ENCODE peak calls at places on chromosomes 11 and 22, in four cellular contexts. C, B, H and V are unnamed samples.

GRCh38 chr11:68271023-68271780 is 571 bp downstream of the C11orf24 start:
- DNase-seq in H (peak), C (peak), B (peak), V (peak)

GRCh38 chr11:17739945-17740338 is 5.4 kb downstream of the KCNC1 start:
- DNase-seq in B (no peak), H (no peak), C (no peak), V (no peak)

GRCh38 chr11:14288189-14288935 is 70.6 kb downstream of the RRAS2 start:
- DNase-seq in B (no peak), H (no peak), C (no peak), V (no peak)

GRCh38 chr11:30855383-30856006 is 269.3 kb upstream of the MPPED2 start:
- DNase-seq in C (peak), H (no peak), B (no peak), V (peak)

GRCh38 chr22:27473533-27473932 is 328.0 kb downstream of the MN1 start:
- DNase-seq in C (no peak), B (no peak), H (peak), V (no peak)

GRCh38 chr22:21995660-21996059 is 13.1 kb upstream of the TOP3B start:
- DNase-seq in H (no peak), B (no peak), C (no peak), V (no peak)

GRCh38 chr22:21714784-21715183 is 20.8 kb downstream of the YPEL1 start:
- DNase-seq in C (no peak), H (no peak), B (no peak), V (no peak)

GRCh38 chr22:23233084-23233501 is 52.8 kb downstream of the BCR start:
- DNase-seq in H (peak), C (no peak), B (no peak), V (no peak)

GRCh38 chr22:39446239-39446721 is 10.5 kb upstream of the MGAT3 start:
- DNase-seq in H (peak), B (peak), C (no peak), V (no peak)

GRCh38 chr11:43447124-43447523 is 88.4 kb downstream of the TTC17 start:
- DNase-seq in B (no peak), H (no peak), C (no peak), V (no peak)

GRCh38 chr22:37681001-37681424 is 5.1 kb upstream of the NOL12 start:
- DNase-seq in H (no peak), B (no peak), C (no peak), V (no peak)

GRCh38 chr22:23686416-23687024 is 4.3 kb upstream of the RGL4 start:
- DNase-seq in B (no peak), C (no peak), H (no peak), V (no peak)

GRCh38 chr11:69413015-69413801 is 68.3 kb upstream of the LINC01488 start:
- DNase-seq in B (no peak), C (no peak), H (no peak), V (no peak)

GRCh38 chr11:120546312-120547205 is 35.0 kb downstream of the GRIK4 start:
- DNase-seq in H (no peak), C (no peak), B (no peak), V (peak)

GRCh38 chr11:19711911-19712280 is 741 bp upstream of the NAV2 start:
- DNase-seq in H (peak), C (no peak), B (no peak), V (no peak)

GRCh38 chr11:129917231-129917630 is 21.9 kb upstream of the NFRKB start:
- DNase-seq in B (no peak), C (no peak), H (no peak), V (no peak)

GRCh38 chr11:68904458-68904847 is 762 bp downstream of the IGHMBP2 start:
- DNase-seq in H (peak), C (no peak), B (no peak), V (no peak)

GRCh38 chr22:35337932-35338331 is 38.2 kb downstream of the TOM1 start:
- DNase-seq in C (no peak), H (no peak), B (no peak), V (no peak)

DNA sequence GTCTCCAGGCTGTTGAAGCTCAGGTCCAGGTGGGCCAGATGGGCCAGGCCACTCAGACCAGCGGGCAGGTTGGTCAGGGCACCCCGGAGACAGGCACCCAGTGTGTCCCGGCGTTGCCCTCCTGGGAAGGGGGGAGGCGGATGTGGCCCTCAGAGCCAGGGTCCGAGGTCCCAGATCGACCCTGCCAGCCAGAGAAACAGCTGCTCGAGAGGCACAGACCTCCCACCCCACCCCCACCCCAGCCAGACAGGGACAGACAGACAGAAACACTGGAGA is 1.6 kb downstream of the PIDD1 start:
- DNase-seq in B (no peak), C (no peak), H (no peak), V (no peak)
- H3K9ac ChIP-seq in B (no peak), C (peak), H (no peak), V (no peak)

DNA sequence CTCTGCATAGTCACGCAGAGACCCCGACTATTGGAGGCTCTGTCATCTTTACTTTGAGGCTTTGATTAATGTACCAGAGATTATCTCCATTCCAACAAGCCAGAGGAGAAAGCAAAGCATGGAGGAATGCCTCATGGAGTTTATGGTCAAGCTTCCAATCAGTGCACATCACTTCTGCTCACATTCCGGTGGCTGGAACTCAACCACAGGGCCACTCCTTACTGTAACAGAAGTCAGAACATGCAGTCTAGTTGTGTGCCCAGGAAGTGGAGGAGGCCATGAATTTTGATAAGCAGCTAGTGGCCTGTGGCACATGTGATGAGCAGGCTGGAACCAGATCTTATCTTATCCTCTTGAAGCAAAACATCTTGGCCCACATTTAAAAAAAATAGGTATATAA is 258.9 kb upstream of the ARHGAP20 start:
- DNase-seq in C (no peak), B (no peak), H (no peak), V (no peak)
- TF ChIP-seq JUN in C (no peak), B (no peak), H (no peak), V (no peak)

DNA sequence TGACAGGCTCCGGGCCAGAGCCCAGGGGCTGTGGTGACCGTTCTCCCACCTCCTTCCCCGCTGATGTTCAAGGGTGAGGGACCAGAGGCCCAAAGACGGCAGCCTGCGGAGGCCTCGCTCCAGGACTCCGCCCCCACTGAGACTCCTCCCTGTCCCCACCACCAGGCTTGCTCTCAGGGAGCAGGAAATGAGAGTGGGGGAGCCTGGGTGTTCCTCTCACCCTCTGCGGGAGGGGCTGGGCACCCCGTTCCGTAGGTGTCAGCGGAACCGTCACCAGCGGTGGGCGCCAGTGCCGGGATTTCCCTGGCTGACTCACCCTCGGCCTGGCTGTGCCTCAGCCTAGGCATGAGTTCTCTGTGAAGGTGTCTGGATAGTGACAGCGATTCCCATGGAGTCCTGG is 15.7 kb downstream of the DAGLA start:
- DNase-seq in B (peak), H (no peak), C (no peak), V (peak)
- TF ChIP-seq POLR2A in B (no peak), H (no peak), C (no peak), V (no peak)

GRCh38 chr11:66717925-66718319 is 11.1 kb downstream of the SPTBN2 start:
- DNase-seq in C (no peak), H (no peak), B (no peak), V (no peak)
- H3K9ac ChIP-seq in C (peak), H (no peak), B (no peak), V (no peak)